ENCODE peak calls at places on chromosomes 16 and 17, in four cellular contexts. One of them, this sample, is unnamed.

GRCh38 chr17:2055494-2056220 is 754 bp downstream of the HIC1 start:
- DNase-seq in BJ: no peak
- DNase-seq in OCI-LY7: no peak
- DNase-seq in IMR-90: peak; percentile 55
- DNase-seq in this sample: no peak

GRCh38 chr16:88882358-88883030 is 16.0 kb upstream of the PABPN1L start:
- DNase-seq in IMR-90: no peak
- DNase-seq in BJ: no peak
- DNase-seq in OCI-LY7: no peak
- DNase-seq in this sample: peak; percentile 35

GRCh38 chr17:17751489-17751995 is 70.3 kb downstream of the RAI1 start:
- DNase-seq in IMR-90: no peak
- DNase-seq in OCI-LY7: peak; percentile 54
- DNase-seq in BJ: no peak
- DNase-seq in this sample: peak; percentile 75

GRCh38 chr17:40069751-40070643 is 7.2 kb downstream of the THRA start:
- DNase-seq in OCI-LY7: peak; percentile 61
- DNase-seq in BJ: no peak
- DNase-seq in IMR-90: peak; percentile 46
- DNase-seq in this sample: peak; percentile 37

GRCh38 chr17:58239987-58240386 is 1.6 kb downstream of the LPO start:
- DNase-seq in OCI-LY7: no peak
- DNase-seq in BJ: no peak
- DNase-seq in IMR-90: no peak
- DNase-seq in this sample: no peak

GRCh38 chr16:8182761-8183160 is 407.6 kb downstream of the TMEM114 start:
- DNase-seq in OCI-LY7: no peak
- DNase-seq in IMR-90: no peak
- DNase-seq in BJ: no peak
- DNase-seq in this sample: no peak

GRCh38 chr17:17401271-17401781 is 75.5 kb upstream of the MED9 start:
- DNase-seq in IMR-90: no peak
- DNase-seq in OCI-LY7: peak; percentile 33
- DNase-seq in BJ: no peak
- DNase-seq in this sample: no peak

GRCh38 chr17:77668518-77668917 is 290.0 kb upstream of the TNRC6C start:
- DNase-seq in BJ: no peak
- DNase-seq in IMR-90: no peak
- DNase-seq in OCI-LY7: peak; percentile 19
- DNase-seq in this sample: no peak

GRCh38 chr17:46013502-46014165 is 14.6 kb downstream of the STH start:
- DNase-seq in BJ: peak; percentile 68
- DNase-seq in IMR-90: peak; percentile 70
- DNase-seq in OCI-LY7: no peak
- DNase-seq in this sample: no peak

GRCh38 chr17:50476545-50477315 is 1.9 kb upstream of the RSAD1 start:
- DNase-seq in IMR-90: no peak
- DNase-seq in OCI-LY7: no peak
- DNase-seq in BJ: no peak
- DNase-seq in this sample: no peak
- H3K4me3 ChIP-seq in IMR-90: no peak overlapping the region
- H3K4me3 ChIP-seq in OCI-LY7: no peak overlapping the region
- H3K4me3 ChIP-seq in BJ: no peak overlapping the region
- H3K4me3 ChIP-seq in this sample: no peak overlapping the region

DNA sequence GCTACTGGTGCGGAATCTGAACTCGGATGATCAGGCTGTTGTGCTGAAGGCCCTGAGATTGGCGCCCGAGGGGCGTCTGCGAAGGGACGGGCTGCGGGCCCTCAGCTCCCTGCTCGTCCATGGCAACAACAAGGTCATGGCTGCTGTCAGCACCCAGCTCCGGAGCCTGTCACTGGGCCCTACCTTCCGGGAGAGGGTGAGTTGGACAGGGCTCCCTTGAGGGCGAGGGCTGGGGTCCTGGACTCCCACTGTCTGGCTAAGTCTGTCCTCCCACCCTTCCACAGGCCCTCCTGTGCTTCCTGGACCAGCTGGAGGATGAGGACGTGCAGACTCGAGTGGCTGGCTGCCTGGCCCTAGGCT is 16.7 kb upstream of the CTCF start:
- DNase-seq in OCI-LY7: no peak
- DNase-seq in BJ: no peak
- DNase-seq in IMR-90: no peak
- DNase-seq in this sample: no peak
- H3K4me3 ChIP-seq in OCI-LY7: peak overlapping the region; percentile 64
- H3K4me3 ChIP-seq in BJ: no peak overlapping the region
- H3K4me3 ChIP-seq in IMR-90: no peak overlapping the region
- H3K4me3 ChIP-seq in this sample: no peak overlapping the region

GRCh38 chr16:85871756-85872155 is 27.2 kb upstream of the IRF8 start:
- DNase-seq in BJ: no peak
- DNase-seq in IMR-90: no peak
- DNase-seq in OCI-LY7: no peak
- DNase-seq in this sample: no peak

GRCh38 chr16:85868495-85868894 is 30.5 kb upstream of the IRF8 start:
- DNase-seq in BJ: no peak
- DNase-seq in IMR-90: no peak
- DNase-seq in OCI-LY7: no peak
- DNase-seq in this sample: no peak

GRCh38 chr16:85872666-85873561 is 26.0 kb upstream of the IRF8 start:
- DNase-seq in IMR-90: no peak
- DNase-seq in BJ: no peak
- DNase-seq in OCI-LY7: no peak
- DNase-seq in this sample: no peak

GRCh38 chr16:85867189-85867588 is 31.8 kb upstream of the IRF8 start:
- DNase-seq in IMR-90: no peak
- DNase-seq in OCI-LY7: no peak
- DNase-seq in BJ: no peak
- DNase-seq in this sample: no peak

GRCh38 chr16:85870159-85870558 is 28.8 kb upstream of the IRF8 start:
- DNase-seq in OCI-LY7: no peak
- DNase-seq in IMR-90: no peak
- DNase-seq in BJ: no peak
- DNase-seq in this sample: no peak
- H3K4me3 ChIP-seq in OCI-LY7: no peak overlapping the region
- H3K4me3 ChIP-seq in IMR-90: no peak overlapping the region
- H3K4me3 ChIP-seq in BJ: no peak overlapping the region
- H3K4me3 ChIP-seq in this sample: no peak overlapping the region

DNA sequence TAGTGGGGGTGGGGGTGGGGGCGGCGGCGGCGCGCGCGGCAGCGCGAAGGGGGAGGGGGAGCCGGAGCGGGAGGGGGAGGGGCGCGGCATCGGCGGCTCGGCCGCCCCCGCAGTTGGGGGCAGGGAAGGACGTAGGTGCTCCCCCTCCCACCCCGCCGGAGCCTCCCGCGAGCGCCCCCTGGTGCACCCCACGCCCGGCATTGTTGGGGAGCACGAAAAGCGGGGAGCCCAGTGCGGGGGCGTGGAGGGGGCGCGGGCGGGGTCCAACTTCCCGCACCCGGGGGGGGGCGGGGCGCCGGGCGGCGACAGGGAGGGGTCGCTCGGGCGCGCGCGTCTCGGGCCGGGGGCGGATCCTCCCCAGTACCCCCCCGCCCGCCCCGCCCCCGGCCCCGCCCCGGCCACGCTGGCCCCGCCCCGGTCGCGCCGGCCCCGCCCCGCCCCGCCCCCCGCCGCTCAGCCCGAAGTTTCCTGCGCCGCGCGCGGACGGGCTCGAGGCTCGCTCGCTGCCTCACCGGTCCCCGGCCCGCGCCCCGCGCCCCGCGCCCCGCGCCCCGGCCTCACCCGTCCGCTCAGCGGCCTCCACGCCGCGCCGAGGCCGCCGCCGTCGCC is at the start of gene CACNA1H:
- DNase-seq in OCI-LY7: no peak
- DNase-seq in IMR-90: no peak
- DNase-seq in BJ: no peak
- DNase-seq in this sample: peak; percentile 15
- H3K4me3 ChIP-seq in OCI-LY7: no peak within 1 kb of the TSS
- H3K4me3 ChIP-seq in IMR-90: peak within 1 kb of the TSS; percentile 47
- H3K4me3 ChIP-seq in BJ: peak within 1 kb of the TSS; percentile 31
- H3K4me3 ChIP-seq in this sample: peak within 1 kb of the TSS; percentile 46

DNA sequence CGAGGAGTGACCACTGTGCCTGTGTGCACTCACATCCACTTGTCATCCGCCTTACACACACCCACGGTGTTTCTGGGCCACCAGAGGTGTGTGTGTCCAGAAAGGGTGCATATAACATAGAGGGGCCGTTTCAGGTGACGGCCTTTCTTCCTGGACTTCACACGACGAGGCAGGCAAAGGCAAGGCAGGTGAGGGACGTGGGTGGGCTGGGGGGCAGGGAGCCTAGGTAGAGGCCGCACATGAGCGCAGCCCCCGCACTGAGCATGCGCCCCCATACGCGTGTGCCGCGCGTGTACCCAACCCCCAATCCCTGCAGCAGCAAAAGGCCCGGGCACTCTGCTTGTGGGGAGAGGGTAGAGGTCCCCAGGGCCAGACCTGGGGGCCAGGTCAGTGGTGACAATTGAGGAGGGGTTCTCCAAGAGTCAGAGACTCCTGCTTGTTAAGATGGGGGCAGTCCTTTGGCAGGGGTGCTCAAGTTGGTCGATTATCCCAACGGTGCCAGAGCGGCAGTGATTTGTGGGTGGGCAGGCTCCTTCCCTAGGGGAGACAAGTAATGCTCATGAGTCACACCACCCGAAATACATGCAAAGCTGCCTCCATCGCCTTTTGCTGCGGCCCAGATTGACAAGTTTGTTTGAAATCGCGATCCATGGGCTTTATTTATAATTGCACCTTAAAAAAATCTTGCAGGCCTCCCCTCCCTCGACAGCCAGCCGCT is 972 bp upstream of the GIT1 start:
- DNase-seq in IMR-90: peak; percentile 58
- DNase-seq in BJ: no peak
- DNase-seq in OCI-LY7: peak; percentile 50
- DNase-seq in this sample: peak; percentile 35
- H3K4me3 ChIP-seq in IMR-90: no peak overlapping the region
- H3K4me3 ChIP-seq in BJ: peak overlapping the region; percentile 47
- H3K4me3 ChIP-seq in OCI-LY7: peak overlapping the region; percentile 79
- H3K4me3 ChIP-seq in this sample: peak overlapping the region; percentile 87

GRCh38 chr16:89923640-89924297 is 627 bp downstream of the TUBB3 start:
- DNase-seq in BJ: no peak
- DNase-seq in IMR-90: no peak
- DNase-seq in OCI-LY7: no peak
- DNase-seq in this sample: no peak
- H3K4me3 ChIP-seq in BJ: peak overlapping the region; percentile 65
- H3K4me3 ChIP-seq in IMR-90: peak overlapping the region; percentile 83
- H3K4me3 ChIP-seq in OCI-LY7: peak overlapping the region; percentile 94
- H3K4me3 ChIP-seq in this sample: peak overlapping the region; percentile 28

GRCh38 chr17:37147301-37147812 is 198.6 kb downstream of the AATF start:
- DNase-seq in OCI-LY7: peak; percentile 69
- DNase-seq in BJ: no peak
- DNase-seq in IMR-90: peak; percentile 33
- DNase-seq in this sample: no peak
- H3K4me3 ChIP-seq in OCI-LY7: peak overlapping the region; percentile 51
- H3K4me3 ChIP-seq in BJ: no peak overlapping the region
- H3K4me3 ChIP-seq in IMR-90: no peak overlapping the region
- H3K4me3 ChIP-seq in this sample: no peak overlapping the region

GRCh38 chr16:3007059-3007956 is 5.4 kb upstream of the CLDN9 start:
- DNase-seq in BJ: no peak
- DNase-seq in IMR-90: no peak
- DNase-seq in OCI-LY7: no peak
- DNase-seq in this sample: no peak

GRCh38 chr16:3003582-3004270 is 9.0 kb upstream of the CLDN9 start:
- DNase-seq in OCI-LY7: peak; percentile 99
- DNase-seq in BJ: peak; percentile 91
- DNase-seq in IMR-90: peak; percentile 98
- DNase-seq in this sample: peak; percentile 99

GRCh38 chr16:3001316-3001715 is 11.4 kb upstream of the CLDN9 start:
- DNase-seq in IMR-90: no peak
- DNase-seq in BJ: no peak
- DNase-seq in OCI-LY7: no peak
- DNase-seq in this sample: no peak

GRCh38 chr16:3004781-3005284 is 7.9 kb upstream of the CLDN9 start:
- DNase-seq in IMR-90: no peak
- DNase-seq in OCI-LY7: no peak
- DNase-seq in BJ: no peak
- DNase-seq in this sample: no peak

DNA sequence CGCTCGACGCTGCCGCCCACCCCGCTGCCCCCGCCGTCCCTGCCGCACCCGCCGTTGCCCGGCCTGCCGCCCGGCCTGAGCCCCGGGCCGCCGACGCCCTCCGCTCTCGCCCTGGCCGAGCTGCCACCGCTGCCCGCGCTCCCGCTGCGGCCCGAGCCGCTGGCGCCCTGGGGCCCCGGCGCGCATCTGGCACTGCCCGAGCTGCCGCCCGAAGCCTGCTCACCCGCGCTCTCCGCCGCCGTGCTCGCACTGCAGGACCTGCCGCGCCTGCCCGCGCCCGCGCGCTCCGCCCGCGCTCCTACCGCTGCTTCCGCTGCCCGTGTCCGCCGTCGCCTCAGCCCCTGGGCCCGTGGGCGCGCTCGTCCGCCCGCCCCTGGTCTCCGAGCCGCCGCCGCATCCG is 8.4 kb upstream of the CLDN9 start:
- DNase-seq in BJ: no peak
- DNase-seq in IMR-90: no peak
- DNase-seq in OCI-LY7: no peak
- DNase-seq in this sample: no peak
- H3K4me3 ChIP-seq in BJ: peak overlapping the region; percentile 5
- H3K4me3 ChIP-seq in IMR-90: peak overlapping the region; percentile 19
- H3K4me3 ChIP-seq in OCI-LY7: no peak overlapping the region
- H3K4me3 ChIP-seq in this sample: no peak overlapping the region

This sample was measured in Jurkat, Clone E6-1.